ENCODE peak calls at places on chromosome 18, in eight cellular contexts. L, R, U, Z, Q, V, M and E are unnamed samples.

GRCh38 chr18:41530959-41531358 is 424.1 kb upstream of the PIK3C3 start:
- DNase-seq in L (no peak), R (no peak), U (no peak), Z (no peak), Q (no peak), V (no peak), M (no peak), E (no peak)

GRCh38 chr18:6955304-6955703 is 162.3 kb downstream of the LAMA1 start:
- DNase-seq in L (no peak), R (no peak), U (no peak), Z (no peak), Q (no peak), V (no peak), M (no peak), E (no peak)

GRCh38 chr18:77107218-77107815 is 25.3 kb downstream of the MBP start:
- DNase-seq in L (no peak), R (no peak), U (no peak), Z (no peak), Q (peak; percentile 71), V (no peak), M (no peak), E (no peak)

GRCh38 chr18:71223487-71223886 is 934.6 kb downstream of the SOCS6 start:
- DNase-seq in L (peak; percentile 1), R (no peak), U (no peak), Z (no peak), Q (peak; percentile 7), V (no peak), M (no peak), E (no peak)

GRCh38 chr18:33682436-33682835 is 104.4 kb downstream of the ASXL3 start:
- DNase-seq in L (no peak), R (no peak), U (no peak), Z (no peak), Q (no peak), V (no peak), M (peak; percentile 81), E (no peak)

GRCh38 chr18:32349728-32350395 is 120.8 kb downstream of the GAREM1 start:
- DNase-seq in L (peak; percentile 96), R (peak; percentile 85), U (peak; percentile 77), Z (peak; percentile 87), Q (peak; percentile 98), V (no peak), M (no peak), E (peak; percentile 94)

GRCh38 chr18:32769242-32770180 is 3.3 kb downstream of the KLHL14 start:
- DNase-seq in L (no peak), R (no peak), U (no peak), Z (no peak), Q (no peak), V (peak; percentile 43), M (peak; percentile 42), E (no peak)

GRCh38 chr18:59455728-59456276 is 96.7 kb upstream of the LMAN1 start:
- DNase-seq in L (no peak), R (no peak), U (no peak), Z (no peak), Q (no peak), V (no peak), M (no peak), E (no peak)

GRCh38 chr18:24460388-24460787 is at the start of gene HRH4:
- DNase-seq in L (no peak), R (no peak), U (no peak), Z (no peak), Q (no peak), V (no peak), M (no peak), E (no peak)

GRCh38 chr18:75238100-75238499 is 27.5 kb downstream of the TSHZ1 start:
- DNase-seq in L (peak; percentile 52), R (no peak), U (no peak), Z (no peak), Q (no peak), V (no peak), M (no peak), E (no peak)

GRCh38 chr18:58788971-58789797 is 75.5 kb upstream of the ZNF532 start:
- DNase-seq in L (peak; percentile 62), R (no peak), U (peak; percentile 87), Z (no peak), Q (peak; percentile 84), V (no peak), M (no peak), E (peak; percentile 70)

GRCh38 chr18:907171-907879 is 2.7 kb downstream of the ADCYAP1 start:
- DNase-seq in L (peak; percentile 30), R (no peak), U (no peak), Z (no peak), Q (no peak), V (peak; percentile 36), M (no peak), E (no peak)

GRCh38 chr18:31555971-31556747 is 35.5 kb upstream of the TTR start:
- DNase-seq in L (peak; percentile 77), R (no peak), U (peak; percentile 55), Z (peak; percentile 16), Q (peak; percentile 85), V (peak; percentile 52), M (peak; percentile 69), E (peak; percentile 37)

GRCh38 chr18:76126327-76126726 is 368.7 kb downstream of the ZNF516 start:
- DNase-seq in L (no peak), R (no peak), U (no peak), Z (no peak), Q (no peak), V (no peak), M (no peak), E (no peak)

GRCh38 chr18:24015897-24016631 is 1.5 kb downstream of the TTC39C start:
- DNase-seq in L (peak; percentile 21), R (no peak), U (no peak), Z (no peak), Q (no peak), V (no peak), M (no peak), E (no peak)

GRCh38 chr18:51660316-51660715 is 462.8 kb upstream of the MEX3C start:
- DNase-seq in L (no peak), R (no peak), U (no peak), Z (no peak), Q (no peak), V (no peak), M (no peak), E (no peak)

GRCh38 chr18:26543368-26543767 is 5.0 kb downstream of the KCTD1 start:
- DNase-seq in L (no peak), R (no peak), U (peak; percentile 27), Z (no peak), Q (no peak), V (no peak), M (no peak), E (no peak)

GRCh38 chr18:8391068-8391467 is 218.2 kb upstream of the RAB12 start:
- DNase-seq in L (no peak), R (no peak), U (no peak), Z (no peak), Q (peak; percentile 52), V (no peak), M (no peak), E (no peak)

GRCh38 chr18:23365602-23366001 is 87.5 kb upstream of the RIOK3 start:
- DNase-seq in L (peak; percentile 53), R (no peak), U (no peak), Z (no peak), Q (peak; percentile 68), V (no peak), M (no peak), E (no peak)

GRCh38 chr18:23388357-23388756 is 64.7 kb upstream of the RIOK3 start:
- DNase-seq in L (no peak), R (no peak), U (no peak), Z (no peak), Q (no peak), V (no peak), M (no peak), E (no peak)

DNA sequence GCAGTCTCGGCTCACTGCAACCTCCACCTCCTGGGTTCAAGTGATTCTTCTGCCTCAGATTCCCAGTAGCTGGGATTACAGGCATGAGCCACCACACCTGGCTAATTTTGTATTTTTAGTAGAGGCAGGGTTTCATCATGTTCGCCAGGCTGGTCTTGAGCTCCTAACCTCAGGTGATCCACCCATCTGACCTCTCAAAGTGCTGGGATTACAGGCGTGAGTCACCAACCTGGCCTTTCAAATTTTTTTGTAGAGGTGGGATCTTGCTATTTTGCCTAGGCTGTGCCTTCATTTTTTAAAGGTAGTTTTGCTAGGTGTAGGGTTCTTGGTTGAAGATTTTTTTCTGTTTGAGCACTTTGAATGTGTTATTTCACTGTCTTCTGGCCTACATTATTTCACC is 6.2 kb downstream of the HAUS1 start:
- DNase-seq in L (no peak), R (no peak), U (no peak), Z (no peak), Q (no peak), V (no peak), M (no peak), E (no peak)
- TF ChIP-seq CTCF in L (no peak), R (no peak), U (no peak), Z (no peak), Q (no peak), V (no peak), M (no peak), E (no peak)

DNA sequence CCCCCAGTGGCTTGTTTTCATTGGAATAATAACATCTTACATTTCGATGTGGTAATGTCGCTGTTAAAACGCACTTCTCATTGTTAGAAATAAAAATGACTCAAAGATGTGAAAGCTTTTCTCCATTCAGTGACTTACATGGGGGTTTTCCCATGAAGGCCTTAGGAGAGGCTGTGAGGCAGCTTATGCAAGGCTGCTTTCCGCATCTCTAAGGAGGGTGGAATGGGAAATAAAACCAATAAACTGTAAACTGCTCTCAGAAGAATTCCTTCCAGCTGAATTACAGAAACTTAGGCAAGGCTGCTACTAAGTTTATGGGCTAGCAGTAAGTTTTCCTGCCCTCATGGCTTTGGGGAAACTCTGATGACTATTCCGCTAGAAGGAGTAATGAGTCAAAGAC is 97.6 kb upstream of the SMAD7 start:
- DNase-seq in L (peak; percentile 64), R (no peak), U (no peak), Z (peak; percentile 58), Q (peak; percentile 49), V (no peak), M (no peak), E (no peak)
- TF ChIP-seq CTCF in L (peak; percentile 12), R (no peak), U (no peak), Z (no peak), Q (no peak), V (no peak), M (no peak), E (no peak)

GRCh38 chr18:49944681-49945080 is 131.3 kb upstream of the ACAA2 start:
- DNase-seq in L (peak; percentile 54), R (no peak), U (peak; percentile 22), Z (no peak), Q (peak; percentile 3), V (no peak), M (no peak), E (no peak)
- TF ChIP-seq CTCF in L (peak; percentile 8), R (no peak), U (no peak), Z (no peak), Q (no peak), V (peak; percentile 23), M (no peak), E (peak; percentile 20)

DNA sequence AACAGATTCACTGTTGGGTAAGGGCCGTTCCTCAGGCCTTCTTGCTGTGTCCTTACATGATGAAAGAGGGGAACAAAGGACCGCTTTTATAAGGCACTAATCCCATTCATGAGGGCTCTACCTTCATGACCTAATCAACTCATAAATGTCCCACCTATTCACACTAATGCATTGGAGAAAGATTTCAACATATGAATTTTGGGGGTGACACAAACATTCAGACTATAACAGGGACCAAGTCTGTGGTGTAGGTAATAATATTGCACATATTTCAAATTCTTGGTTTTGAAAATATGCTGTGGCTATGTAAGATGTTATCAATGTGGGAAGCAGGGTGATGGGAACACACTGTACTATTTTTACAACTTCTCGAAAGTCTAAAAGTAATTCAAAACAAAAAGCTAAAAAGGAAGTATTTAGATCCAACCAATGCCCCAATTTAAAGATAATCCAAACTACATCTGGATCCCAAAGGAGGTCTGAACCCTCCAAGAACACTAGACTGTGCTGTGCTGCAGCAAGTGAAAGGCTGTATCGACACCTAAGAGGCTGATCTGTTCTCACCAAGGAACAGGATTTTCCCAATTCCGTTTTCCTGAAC is 82.4 kb upstream of the TGIF1 start:
- DNase-seq in L (peak; percentile 8), R (no peak), U (no peak), Z (no peak), Q (peak; percentile 78), V (no peak), M (no peak), E (peak; percentile 88)
- TF ChIP-seq CTCF in L (no peak), R (no peak), U (no peak), Z (no peak), Q (no peak), V (no peak), M (no peak), E (no peak)